ENCODE peak calls at places on chromosomes 13 and 19, in five cellular contexts. One of them, this sample, is unnamed.

GRCh38 chr13:114151031-114151430 is 18.6 kb upstream of the RASA3 start:
- DNase-seq in AG04449: no peak
- DNase-seq in GM20000: no peak
- DNase-seq in GM23248: no peak
- DNase-seq in stimulated activated naive B cell treated with anti-CD40 and anti-IgM and Interleukin-4, amounts not matched to agents 10 μg/mL and 1 μg/mL and 100 μg/mL, for 72 hours: no peak
- DNase-seq in this sample: no peak

GRCh38 chr13:40026174-40026585 is 370.7 kb downstream of the COG6 start:
- DNase-seq in stimulated activated naive B cell treated with anti-CD40 and anti-IgM and Interleukin-4, amounts not matched to agents 10 μg/mL and 1 μg/mL and 100 μg/mL, for 72 hours: peak; percentile 81
- DNase-seq in GM20000: peak; percentile 61
- DNase-seq in GM23248: no peak
- DNase-seq in AG04449: no peak
- DNase-seq in this sample: no peak

GRCh38 chr19:51224163-51224641 is 678 bp upstream of the CD33 start:
- DNase-seq in AG04449: no peak
- DNase-seq in stimulated activated naive B cell treated with anti-CD40 and anti-IgM and Interleukin-4, amounts not matched to agents 10 μg/mL and 1 μg/mL and 100 μg/mL, for 72 hours: no peak
- DNase-seq in GM23248: no peak
- DNase-seq in GM20000: no peak
- DNase-seq in this sample: no peak

GRCh38 chr13:84528408-84529055 is 646.3 kb upstream of the SLITRK1 start:
- DNase-seq in GM20000: no peak
- DNase-seq in AG04449: no peak
- DNase-seq in stimulated activated naive B cell treated with anti-CD40 and anti-IgM and Interleukin-4, amounts not matched to agents 10 μg/mL and 1 μg/mL and 100 μg/mL, for 72 hours: no peak
- DNase-seq in GM23248: no peak
- DNase-seq in this sample: no peak

GRCh38 chr13:36891752-36892151 is 28.3 kb downstream of the SMAD9 start:
- DNase-seq in stimulated activated naive B cell treated with anti-CD40 and anti-IgM and Interleukin-4, amounts not matched to agents 10 μg/mL and 1 μg/mL and 100 μg/mL, for 72 hours: no peak
- DNase-seq in AG04449: peak; percentile 10
- DNase-seq in GM20000: no peak
- DNase-seq in GM23248: peak; percentile 52
- DNase-seq in this sample: no peak

GRCh38 chr19:37977992-37978391 is 71.0 kb downstream of the SIPA1L3 start:
- DNase-seq in stimulated activated naive B cell treated with anti-CD40 and anti-IgM and Interleukin-4, amounts not matched to agents 10 μg/mL and 1 μg/mL and 100 μg/mL, for 72 hours: no peak
- DNase-seq in GM23248: peak; percentile 57
- DNase-seq in GM20000: peak; percentile 40
- DNase-seq in AG04449: no peak
- DNase-seq in this sample: no peak

GRCh38 chr13:75717525-75717924 is 81.4 kb downstream of the LMO7 start:
- DNase-seq in stimulated activated naive B cell treated with anti-CD40 and anti-IgM and Interleukin-4, amounts not matched to agents 10 μg/mL and 1 μg/mL and 100 μg/mL, for 72 hours: no peak
- DNase-seq in GM23248: no peak
- DNase-seq in GM20000: no peak
- DNase-seq in AG04449: no peak
- DNase-seq in this sample: no peak

GRCh38 chr13:45168555-45168930 is 32.3 kb downstream of the KCTD4 start:
- DNase-seq in GM20000: no peak
- DNase-seq in AG04449: no peak
- DNase-seq in GM23248: no peak
- DNase-seq in stimulated activated naive B cell treated with anti-CD40 and anti-IgM and Interleukin-4, amounts not matched to agents 10 μg/mL and 1 μg/mL and 100 μg/mL, for 72 hours: no peak
- DNase-seq in this sample: no peak

GRCh38 chr13:112722433-112723250 is 32.8 kb downstream of the ATP11A start:
- DNase-seq in stimulated activated naive B cell treated with anti-CD40 and anti-IgM and Interleukin-4, amounts not matched to agents 10 μg/mL and 1 μg/mL and 100 μg/mL, for 72 hours: no peak
- DNase-seq in GM23248: peak; percentile 65
- DNase-seq in GM20000: no peak
- DNase-seq in AG04449: no peak
- DNase-seq in this sample: no peak

GRCh38 chr13:112895521-112896465 is 73.2 kb upstream of the MCF2L start:
- DNase-seq in GM23248: no peak
- DNase-seq in AG04449: no peak
- DNase-seq in stimulated activated naive B cell treated with anti-CD40 and anti-IgM and Interleukin-4, amounts not matched to agents 10 μg/mL and 1 μg/mL and 100 μg/mL, for 72 hours: no peak
- DNase-seq in GM20000: no peak
- DNase-seq in this sample: no peak

GRCh38 chr19:40609561-40610395 is 8.6 kb downstream of the LTBP4 start:
- DNase-seq in GM20000: peak; percentile 95
- DNase-seq in GM23248: peak; percentile 94
- DNase-seq in AG04449: no peak
- DNase-seq in stimulated activated naive B cell treated with anti-CD40 and anti-IgM and Interleukin-4, amounts not matched to agents 10 μg/mL and 1 μg/mL and 100 μg/mL, for 72 hours: peak; percentile 84
- DNase-seq in this sample: peak; percentile 93

GRCh38 chr13:77696006-77696862 is 1.3 kb upstream of the SLAIN1 start:
- DNase-seq in GM23248: no peak
- DNase-seq in stimulated activated naive B cell treated with anti-CD40 and anti-IgM and Interleukin-4, amounts not matched to agents 10 μg/mL and 1 μg/mL and 100 μg/mL, for 72 hours: no peak
- DNase-seq in AG04449: no peak
- DNase-seq in GM20000: peak; percentile 27
- DNase-seq in this sample: peak; percentile 18

This sample was measured in memory B cell.